ENCODE peak calls at places on chromosomes 12 and 14, in ten cellular contexts. One of them, this sample, is unnamed.

GRCh38 chr14:71481215-71481614 is 451.0 kb upstream of the RGS6 start:
- DNase-seq in A673: no peak
- DNase-seq in breast epithelium: no peak
- DNase-seq in coronary artery: no peak
- DNase-seq in astrocyte of the spinal cord: no peak
- DNase-seq in H9: no peak
- DNase-seq in D721Med: no peak
- DNase-seq in neural progenitor cell: no peak
- DNase-seq in Caco-2: no peak
- DNase-seq in endothelial cell of umbilical vein: no peak
- DNase-seq in this sample: no peak

GRCh38 chr14:70716958-70717357 is 75.2 kb downstream of the TTC9 start:
- DNase-seq in breast epithelium: no peak
- DNase-seq in A673: no peak
- DNase-seq in Caco-2: peak
- DNase-seq in D721Med: no peak
- DNase-seq in endothelial cell of umbilical vein: no peak
- DNase-seq in astrocyte of the spinal cord: no peak
- DNase-seq in coronary artery: no peak
- DNase-seq in H9: no peak
- DNase-seq in neural progenitor cell: no peak
- DNase-seq in this sample: no peak

GRCh38 chr12:11228268-11228879 is 41.1 kb downstream of the PRB3 start:
- DNase-seq in astrocyte of the spinal cord: peak
- DNase-seq in A673: peak
- DNase-seq in Caco-2: peak
- DNase-seq in endothelial cell of umbilical vein: peak
- DNase-seq in breast epithelium: no peak
- DNase-seq in neural progenitor cell: peak
- DNase-seq in H9: peak
- DNase-seq in coronary artery: no peak
- DNase-seq in D721Med: no peak
- DNase-seq in this sample: peak

GRCh38 chr12:5073838-5074237 is 30.2 kb downstream of the KCNA5 start:
- DNase-seq in neural progenitor cell: peak
- DNase-seq in endothelial cell of umbilical vein: no peak
- DNase-seq in breast epithelium: no peak
- DNase-seq in H9: peak
- DNase-seq in A673: peak
- DNase-seq in D721Med: no peak
- DNase-seq in coronary artery: no peak
- DNase-seq in astrocyte of the spinal cord: no peak
- DNase-seq in Caco-2: no peak
- DNase-seq in this sample: no peak

GRCh38 chr12:23944067-23944466 is 5.4 kb downstream of the SOX5 start:
- DNase-seq in astrocyte of the spinal cord: no peak
- DNase-seq in D721Med: no peak
- DNase-seq in endothelial cell of umbilical vein: no peak
- DNase-seq in coronary artery: no peak
- DNase-seq in breast epithelium: no peak
- DNase-seq in H9: no peak
- DNase-seq in neural progenitor cell: peak
- DNase-seq in Caco-2: no peak
- DNase-seq in A673: no peak
- DNase-seq in this sample: no peak

GRCh38 chr14:102930753-102931579 is 8.5 kb downstream of the AMN start:
- DNase-seq in H9: peak
- DNase-seq in endothelial cell of umbilical vein: no peak
- DNase-seq in astrocyte of the spinal cord: peak
- DNase-seq in A673: no peak
- DNase-seq in neural progenitor cell: peak
- DNase-seq in Caco-2: no peak
- DNase-seq in coronary artery: peak
- DNase-seq in breast epithelium: no peak
- DNase-seq in D721Med: no peak
- DNase-seq in this sample: no peak

GRCh38 chr12:96166765-96167164 is 27.4 kb upstream of the ELK3 start:
- DNase-seq in astrocyte of the spinal cord: no peak
- DNase-seq in Caco-2: no peak
- DNase-seq in endothelial cell of umbilical vein: no peak
- DNase-seq in coronary artery: no peak
- DNase-seq in A673: no peak
- DNase-seq in breast epithelium: no peak
- DNase-seq in neural progenitor cell: no peak
- DNase-seq in H9: no peak
- DNase-seq in D721Med: no peak
- DNase-seq in this sample: no peak

GRCh38 chr14:37587438-37587837 is 7.6 kb downstream of the FOXA1 start:
- DNase-seq in Caco-2: no peak
- DNase-seq in H9: no peak
- DNase-seq in neural progenitor cell: no peak
- DNase-seq in D721Med: no peak
- DNase-seq in A673: no peak
- DNase-seq in breast epithelium: no peak
- DNase-seq in coronary artery: no peak
- DNase-seq in astrocyte of the spinal cord: no peak
- DNase-seq in endothelial cell of umbilical vein: peak
- DNase-seq in this sample: no peak

GRCh38 chr12:94100254-94100653 is 48.1 kb upstream of the PLXNC1 start:
- DNase-seq in coronary artery: no peak
- DNase-seq in H9: no peak
- DNase-seq in neural progenitor cell: no peak
- DNase-seq in astrocyte of the spinal cord: peak
- DNase-seq in endothelial cell of umbilical vein: peak
- DNase-seq in breast epithelium: no peak
- DNase-seq in D721Med: no peak
- DNase-seq in Caco-2: no peak
- DNase-seq in A673: no peak
- DNase-seq in this sample: no peak

GRCh38 chr12:97927991-97928390 is 465.4 kb downstream of the RMST start:
- DNase-seq in D721Med: no peak
- DNase-seq in neural progenitor cell: no peak
- DNase-seq in endothelial cell of umbilical vein: no peak
- DNase-seq in H9: no peak
- DNase-seq in astrocyte of the spinal cord: no peak
- DNase-seq in Caco-2: no peak
- DNase-seq in A673: no peak
- DNase-seq in breast epithelium: no peak
- DNase-seq in coronary artery: no peak
- DNase-seq in this sample: no peak

GRCh38 chr14:47269788-47270492 is 405.5 kb downstream of the MDGA2 start:
- DNase-seq in coronary artery: no peak
- DNase-seq in D721Med: no peak
- DNase-seq in breast epithelium: no peak
- DNase-seq in astrocyte of the spinal cord: peak
- DNase-seq in endothelial cell of umbilical vein: no peak
- DNase-seq in neural progenitor cell: no peak
- DNase-seq in A673: peak
- DNase-seq in Caco-2: no peak
- DNase-seq in H9: no peak
- DNase-seq in this sample: no peak

GRCh38 chr12:76690916-76691700 is 72.8 kb upstream of the ZDHHC17 start:
- DNase-seq in astrocyte of the spinal cord: no peak
- DNase-seq in D721Med: no peak
- DNase-seq in endothelial cell of umbilical vein: no peak
- DNase-seq in Caco-2: no peak
- DNase-seq in H9: no peak
- DNase-seq in breast epithelium: no peak
- DNase-seq in coronary artery: no peak
- DNase-seq in neural progenitor cell: no peak
- DNase-seq in A673: no peak
- DNase-seq in this sample: no peak

DNA sequence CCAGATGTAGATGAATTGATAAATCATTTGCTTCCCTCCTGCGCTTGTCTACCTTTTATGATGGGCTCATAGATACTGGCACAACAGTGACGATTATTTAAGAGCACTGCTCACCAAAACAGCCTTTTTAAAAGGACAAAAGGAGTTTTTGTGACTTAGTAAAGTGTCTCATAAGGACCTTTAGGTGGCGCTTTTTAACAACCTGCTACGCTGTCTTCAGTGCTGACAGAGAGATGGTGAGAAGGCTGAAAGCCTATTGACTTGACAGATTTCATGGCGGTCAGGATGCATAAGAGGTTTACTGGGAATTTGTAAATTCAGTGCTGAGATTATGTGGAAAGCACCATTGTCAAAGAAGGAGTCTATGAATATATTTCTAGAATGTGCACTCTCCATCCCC is 87.6 kb downstream of the SLC15A5 start:
- DNase-seq in endothelial cell of umbilical vein: peak
- DNase-seq in Caco-2: peak
- DNase-seq in D721Med: no peak
- DNase-seq in breast epithelium: no peak
- DNase-seq in astrocyte of the spinal cord: peak
- DNase-seq in H9: no peak
- DNase-seq in coronary artery: no peak
- DNase-seq in A673: peak
- DNase-seq in neural progenitor cell: peak
- DNase-seq in this sample: no peak
- TF ChIP-seq CTCF in endothelial cell of umbilical vein: no peak
- TF ChIP-seq CTCF in Caco-2: peak
- TF ChIP-seq CTCF in D721Med: no peak
- TF ChIP-seq CTCF in breast epithelium: no peak
- TF ChIP-seq CTCF in astrocyte of the spinal cord: peak
- TF ChIP-seq CTCF in H9: peak
- TF ChIP-seq CTCF in coronary artery: no peak
- TF ChIP-seq CTCF in A673: peak
- TF ChIP-seq CTCF in neural progenitor cell: peak
- TF ChIP-seq CTCF in this sample: no peak

GRCh38 chr14:52068741-52069616 is at the start of gene NID2:
- DNase-seq in breast epithelium: peak
- DNase-seq in D721Med: peak
- DNase-seq in coronary artery: peak
- DNase-seq in astrocyte of the spinal cord: peak
- DNase-seq in H9: peak
- DNase-seq in neural progenitor cell: peak
- DNase-seq in A673: peak
- DNase-seq in endothelial cell of umbilical vein: peak
- DNase-seq in Caco-2: no peak
- DNase-seq in this sample: peak
- TF ChIP-seq CTCF in breast epithelium: no peak
- TF ChIP-seq CTCF in D721Med: no peak
- TF ChIP-seq CTCF in coronary artery: no peak
- TF ChIP-seq CTCF in astrocyte of the spinal cord: no peak
- TF ChIP-seq CTCF in H9: no peak
- TF ChIP-seq CTCF in neural progenitor cell: peak
- TF ChIP-seq CTCF in A673: no peak
- TF ChIP-seq CTCF in endothelial cell of umbilical vein: no peak
- TF ChIP-seq CTCF in Caco-2: no peak
- TF ChIP-seq CTCF in this sample: no peak

GRCh38 chr12:1913377-1914115 is 4.9 kb downstream of the CACNA2D4 start:
- DNase-seq in neural progenitor cell: no peak
- DNase-seq in breast epithelium: peak
- DNase-seq in astrocyte of the spinal cord: no peak
- DNase-seq in D721Med: no peak
- DNase-seq in endothelial cell of umbilical vein: no peak
- DNase-seq in Caco-2: peak
- DNase-seq in H9: peak
- DNase-seq in coronary artery: peak
- DNase-seq in A673: no peak
- DNase-seq in this sample: no peak

GRCh38 chr12:1916396-1917171 is 1.9 kb downstream of the CACNA2D4 start:
- DNase-seq in H9: peak
- DNase-seq in D721Med: no peak
- DNase-seq in endothelial cell of umbilical vein: no peak
- DNase-seq in neural progenitor cell: no peak
- DNase-seq in A673: no peak
- DNase-seq in astrocyte of the spinal cord: no peak
- DNase-seq in Caco-2: peak
- DNase-seq in breast epithelium: no peak
- DNase-seq in coronary artery: no peak
- DNase-seq in this sample: no peak

GRCh38 chr12:1912580-1913376 is 5.7 kb downstream of the CACNA2D4 start:
- DNase-seq in H9: peak
- DNase-seq in D721Med: no peak
- DNase-seq in astrocyte of the spinal cord: no peak
- DNase-seq in neural progenitor cell: no peak
- DNase-seq in Caco-2: peak
- DNase-seq in coronary artery: peak
- DNase-seq in A673: no peak
- DNase-seq in endothelial cell of umbilical vein: peak
- DNase-seq in breast epithelium: peak
- DNase-seq in this sample: no peak

GRCh38 chr12:1915082-1915968 is 3.1 kb downstream of the CACNA2D4 start:
- DNase-seq in Caco-2: peak
- DNase-seq in breast epithelium: peak
- DNase-seq in astrocyte of the spinal cord: no peak
- DNase-seq in D721Med: no peak
- DNase-seq in neural progenitor cell: no peak
- DNase-seq in A673: no peak
- DNase-seq in endothelial cell of umbilical vein: no peak
- DNase-seq in H9: peak
- DNase-seq in coronary artery: peak
- DNase-seq in this sample: peak

DNA sequence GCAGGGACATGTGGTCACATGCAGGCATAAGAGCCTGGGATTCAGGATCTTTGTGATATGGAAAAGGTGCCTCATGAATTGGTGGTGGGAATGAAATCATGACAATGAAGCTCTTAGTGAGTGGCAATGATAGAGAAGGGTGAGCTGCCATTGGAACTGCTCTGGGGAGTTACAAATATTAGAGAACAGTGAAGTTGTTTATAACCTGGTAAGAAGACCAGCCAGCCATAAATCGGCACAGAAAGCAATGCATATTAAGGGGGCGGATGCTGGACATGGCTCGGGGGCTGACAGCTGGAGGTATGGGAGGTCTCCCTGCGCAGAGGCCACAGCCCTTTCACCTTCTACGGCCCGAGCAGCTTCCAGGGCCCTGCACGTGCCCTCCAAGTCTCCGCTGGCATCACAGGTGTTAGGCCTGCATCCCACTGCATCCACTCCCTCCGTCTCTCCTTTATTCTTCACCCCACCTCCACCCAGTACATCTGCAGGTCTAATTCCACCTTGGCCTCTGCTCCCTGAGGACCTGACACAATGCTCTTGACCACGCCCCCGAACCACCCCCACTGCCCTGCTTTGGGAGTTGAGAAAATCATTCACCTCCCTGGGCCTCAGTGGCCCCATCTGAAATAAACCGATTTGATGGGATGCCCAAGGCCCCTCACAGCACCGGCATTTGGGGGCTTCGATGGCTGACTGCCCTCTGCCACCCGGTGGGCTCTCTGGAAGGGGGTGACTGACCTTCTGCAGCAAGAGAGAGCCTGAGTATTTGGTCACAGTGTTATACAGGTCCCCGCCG is 4.1 kb downstream of the CACNA2D4 start:
- DNase-seq in neural progenitor cell: no peak
- DNase-seq in astrocyte of the spinal cord: no peak
- DNase-seq in Caco-2: peak
- DNase-seq in endothelial cell of umbilical vein: no peak
- DNase-seq in breast epithelium: peak
- DNase-seq in A673: no peak
- DNase-seq in H9: peak
- DNase-seq in D721Med: no peak
- DNase-seq in coronary artery: peak
- DNase-seq in this sample: peak
- TF ChIP-seq CTCF in neural progenitor cell: no peak
- TF ChIP-seq CTCF in astrocyte of the spinal cord: no peak
- TF ChIP-seq CTCF in Caco-2: no peak
- TF ChIP-seq CTCF in endothelial cell of umbilical vein: no peak
- TF ChIP-seq CTCF in breast epithelium: no peak
- TF ChIP-seq CTCF in A673: no peak
- TF ChIP-seq CTCF in H9: no peak
- TF ChIP-seq CTCF in D721Med: no peak
- TF ChIP-seq CTCF in coronary artery: no peak
- TF ChIP-seq CTCF in this sample: no peak

GRCh38 chr14:64234877-64235651 is 59.1 kb downstream of the ESR2 start:
- DNase-seq in Caco-2: no peak
- DNase-seq in H9: no peak
- DNase-seq in astrocyte of the spinal cord: peak
- DNase-seq in D721Med: no peak
- DNase-seq in neural progenitor cell: no peak
- DNase-seq in coronary artery: no peak
- DNase-seq in breast epithelium: peak
- DNase-seq in A673: no peak
- DNase-seq in endothelial cell of umbilical vein: no peak
- DNase-seq in this sample: no peak
- TF ChIP-seq CTCF in Caco-2: no peak
- TF ChIP-seq CTCF in H9: no peak
- TF ChIP-seq CTCF in astrocyte of the spinal cord: no peak
- TF ChIP-seq CTCF in D721Med: no peak
- TF ChIP-seq CTCF in neural progenitor cell: no peak
- TF ChIP-seq CTCF in coronary artery: no peak
- TF ChIP-seq CTCF in breast epithelium: no peak
- TF ChIP-seq CTCF in A673: no peak
- TF ChIP-seq CTCF in endothelial cell of umbilical vein: no peak
- TF ChIP-seq CTCF in this sample: no peak

This sample was measured in mesothelial cell of epicardium.